ENCODE peak calls at places on chromosomes 11 and 22, in seven cellular contexts. One of them, this sample, is unnamed.

GRCh38 chr22:22141771-22142591 is 102.6 kb upstream of the VPREB1 start:
- DNase-seq in HL-60: no peak
- DNase-seq in upper lobe of left lung: no peak
- DNase-seq in transverse colon: no peak
- DNase-seq in K562: peak; percentile 59
- DNase-seq in GM23338: no peak
- DNase-seq in HCT116: no peak
- DNase-seq in this sample: no peak

GRCh38 chr11:117188620-117189081 is 10.1 kb downstream of the SIDT2 start:
- DNase-seq in HL-60: no peak
- DNase-seq in upper lobe of left lung: no peak
- DNase-seq in transverse colon: no peak
- DNase-seq in K562: no peak
- DNase-seq in GM23338: no peak
- DNase-seq in HCT116: no peak
- DNase-seq in this sample: no peak

GRCh38 chr11:122785156-122785605 is 53.1 kb upstream of the CRTAM start:
- DNase-seq in HL-60: no peak
- DNase-seq in upper lobe of left lung: no peak
- DNase-seq in transverse colon: no peak
- DNase-seq in K562: no peak
- DNase-seq in GM23338: no peak
- DNase-seq in HCT116: no peak
- DNase-seq in this sample: no peak

GRCh38 chr11:57217053-57217452 is 20.0 kb downstream of the APLNR start:
- DNase-seq in HL-60: no peak
- DNase-seq in upper lobe of left lung: no peak
- DNase-seq in transverse colon: no peak
- DNase-seq in K562: no peak
- DNase-seq in GM23338: no peak
- DNase-seq in HCT116: no peak
- DNase-seq in this sample: no peak

GRCh38 chr11:10828407-10828806 is 19.7 kb upstream of the EIF4G2 start:
- DNase-seq in HL-60: no peak
- DNase-seq in upper lobe of left lung: no peak
- DNase-seq in transverse colon: no peak
- DNase-seq in K562: no peak
- DNase-seq in GM23338: no peak
- DNase-seq in HCT116: no peak
- DNase-seq in this sample: no peak

GRCh38 chr11:114077482-114078305 is 18.2 kb downstream of the ZBTB16 start:
- DNase-seq in HL-60: peak; percentile 75
- DNase-seq in upper lobe of left lung: no peak
- DNase-seq in transverse colon: peak; percentile 51
- DNase-seq in K562: no peak
- DNase-seq in GM23338: no peak
- DNase-seq in HCT116: no peak
- DNase-seq in this sample: no peak

GRCh38 chr11:2930705-2931415 is 1.6 kb upstream of the PHLDA2 start:
- DNase-seq in HL-60: peak; percentile 55
- DNase-seq in upper lobe of left lung: peak; percentile 91
- DNase-seq in transverse colon: peak; percentile 93
- DNase-seq in K562: peak; percentile 70
- DNase-seq in GM23338: peak; percentile 94
- DNase-seq in HCT116: peak; percentile 86
- DNase-seq in this sample: no peak

GRCh38 chr22:24177456-24177855 is 3.8 kb upstream of the SUSD2 start:
- DNase-seq in HL-60: no peak
- DNase-seq in upper lobe of left lung: peak; percentile 61
- DNase-seq in transverse colon: no peak
- DNase-seq in K562: no peak
- DNase-seq in GM23338: no peak
- DNase-seq in HCT116: no peak
- DNase-seq in this sample: no peak

GRCh38 chr11:61966673-61967176 is 709 bp downstream of the FTH1 start:
- DNase-seq in HL-60: no peak
- DNase-seq in upper lobe of left lung: no peak
- DNase-seq in transverse colon: no peak
- DNase-seq in K562: peak; percentile 81
- DNase-seq in GM23338: peak; percentile 30
- DNase-seq in HCT116: no peak
- DNase-seq in this sample: no peak

GRCh38 chr11:119823077-119823476 is 94.1 kb upstream of the NECTIN1 start:
- DNase-seq in HL-60: no peak
- DNase-seq in upper lobe of left lung: no peak
- DNase-seq in transverse colon: no peak
- DNase-seq in K562: no peak
- DNase-seq in GM23338: no peak
- DNase-seq in HCT116: no peak
- DNase-seq in this sample: no peak
- TF ChIP-seq POLR2AphosphoS5 in HL-60: no peak
- TF ChIP-seq POLR2AphosphoS5 in upper lobe of left lung: no peak
- TF ChIP-seq POLR2AphosphoS5 in transverse colon: no peak
- TF ChIP-seq POLR2AphosphoS5 in K562: no peak
- TF ChIP-seq POLR2AphosphoS5 in GM23338: no peak
- TF ChIP-seq POLR2AphosphoS5 in HCT116: no peak
- TF ChIP-seq POLR2AphosphoS5 in this sample: no peak

GRCh38 chr11:120102862-120103118 is 35.1 kb downstream of the TRIM29 start:
- DNase-seq in HL-60: no peak
- DNase-seq in upper lobe of left lung: no peak
- DNase-seq in transverse colon: no peak
- DNase-seq in K562: no peak
- DNase-seq in GM23338: no peak
- DNase-seq in HCT116: no peak
- DNase-seq in this sample: no peak

GRCh38 chr11:120105576-120105975 is 32.3 kb downstream of the TRIM29 start:
- DNase-seq in HL-60: no peak
- DNase-seq in upper lobe of left lung: no peak
- DNase-seq in transverse colon: no peak
- DNase-seq in K562: no peak
- DNase-seq in GM23338: no peak
- DNase-seq in HCT116: no peak
- DNase-seq in this sample: no peak

GRCh38 chr11:120102050-120102861 is 35.7 kb downstream of the TRIM29 start:
- DNase-seq in HL-60: no peak
- DNase-seq in upper lobe of left lung: no peak
- DNase-seq in transverse colon: no peak
- DNase-seq in K562: no peak
- DNase-seq in GM23338: no peak
- DNase-seq in HCT116: no peak
- DNase-seq in this sample: no peak

GRCh38 chr11:120106354-120106753 is 31.6 kb downstream of the TRIM29 start:
- DNase-seq in HL-60: no peak
- DNase-seq in upper lobe of left lung: no peak
- DNase-seq in transverse colon: no peak
- DNase-seq in K562: no peak
- DNase-seq in GM23338: no peak
- DNase-seq in HCT116: no peak
- DNase-seq in this sample: no peak

GRCh38 chr11:120104041-120104440 is 33.9 kb downstream of the TRIM29 start:
- DNase-seq in HL-60: no peak
- DNase-seq in upper lobe of left lung: no peak
- DNase-seq in transverse colon: no peak
- DNase-seq in K562: no peak
- DNase-seq in GM23338: no peak
- DNase-seq in HCT116: no peak
- DNase-seq in this sample: no peak
- H3K4me3 ChIP-seq in HL-60: no peak overlapping the region
- H3K4me3 ChIP-seq in upper lobe of left lung: no peak overlapping the region
- H3K4me3 ChIP-seq in transverse colon: no peak overlapping the region
- H3K4me3 ChIP-seq in K562: no peak overlapping the region
- H3K4me3 ChIP-seq in GM23338: no peak overlapping the region
- H3K4me3 ChIP-seq in HCT116: no peak overlapping the region
- H3K4me3 ChIP-seq in this sample: no peak overlapping the region

GRCh38 chr11:128456566-128457268 is 130.6 kb downstream of the ETS1 start:
- DNase-seq in HL-60: no peak
- DNase-seq in upper lobe of left lung: no peak
- DNase-seq in transverse colon: no peak
- DNase-seq in K562: no peak
- DNase-seq in GM23338: no peak
- DNase-seq in HCT116: no peak
- DNase-seq in this sample: peak; percentile 50
- TF ChIP-seq POLR2AphosphoS5 in HL-60: no peak
- TF ChIP-seq POLR2AphosphoS5 in upper lobe of left lung: no peak
- TF ChIP-seq POLR2AphosphoS5 in transverse colon: no peak
- TF ChIP-seq POLR2AphosphoS5 in K562: no peak
- TF ChIP-seq POLR2AphosphoS5 in GM23338: no peak
- TF ChIP-seq POLR2AphosphoS5 in HCT116: no peak
- TF ChIP-seq POLR2AphosphoS5 in this sample: peak; percentile 6

GRCh38 chr11:130865091-130865771 is 51.0 kb downstream of the SNX19 start:
- DNase-seq in HL-60: no peak
- DNase-seq in upper lobe of left lung: peak; percentile 26
- DNase-seq in transverse colon: no peak
- DNase-seq in K562: no peak
- DNase-seq in GM23338: peak; percentile 54
- DNase-seq in HCT116: no peak
- DNase-seq in this sample: peak; percentile 83

GRCh38 chr11:130861283-130861682 is 55.0 kb downstream of the SNX19 start:
- DNase-seq in HL-60: no peak
- DNase-seq in upper lobe of left lung: peak; percentile 76
- DNase-seq in transverse colon: no peak
- DNase-seq in K562: no peak
- DNase-seq in GM23338: no peak
- DNase-seq in HCT116: no peak
- DNase-seq in this sample: no peak

GRCh38 chr11:130865772-130866114 is 50.5 kb downstream of the SNX19 start:
- DNase-seq in HL-60: no peak
- DNase-seq in upper lobe of left lung: no peak
- DNase-seq in transverse colon: no peak
- DNase-seq in K562: no peak
- DNase-seq in GM23338: no peak
- DNase-seq in HCT116: no peak
- DNase-seq in this sample: peak; percentile 79

GRCh38 chr11:130859896-130860295 is 56.4 kb downstream of the SNX19 start:
- DNase-seq in HL-60: no peak
- DNase-seq in upper lobe of left lung: no peak
- DNase-seq in transverse colon: no peak
- DNase-seq in K562: no peak
- DNase-seq in GM23338: no peak
- DNase-seq in HCT116: no peak
- DNase-seq in this sample: no peak

GRCh38 chr11:130861902-130862552 is 54.3 kb downstream of the SNX19 start:
- DNase-seq in HL-60: peak; percentile 84
- DNase-seq in upper lobe of left lung: peak; percentile 94
- DNase-seq in transverse colon: peak; percentile 92
- DNase-seq in K562: peak; percentile 81
- DNase-seq in GM23338: peak; percentile 97
- DNase-seq in HCT116: peak; percentile 90
- DNase-seq in this sample: peak; percentile 96
- H3K4me3 ChIP-seq in HL-60: no peak overlapping the region
- H3K4me3 ChIP-seq in upper lobe of left lung: no peak overlapping the region
- H3K4me3 ChIP-seq in transverse colon: no peak overlapping the region
- H3K4me3 ChIP-seq in K562: no peak overlapping the region
- H3K4me3 ChIP-seq in GM23338: peak overlapping the region; percentile 30
- H3K4me3 ChIP-seq in HCT116: no peak overlapping the region
- H3K4me3 ChIP-seq in this sample: peak overlapping the region; percentile 28

GRCh38 chr11:130388607-130389205 is 39.7 kb downstream of the ADAMTS8 start:
- DNase-seq in HL-60: no peak
- DNase-seq in upper lobe of left lung: no peak
- DNase-seq in transverse colon: no peak
- DNase-seq in K562: no peak
- DNase-seq in GM23338: no peak
- DNase-seq in HCT116: no peak
- DNase-seq in this sample: no peak

GRCh38 chr11:130390071-130390758 is 38.2 kb downstream of the ADAMTS8 start:
- DNase-seq in HL-60: no peak
- DNase-seq in upper lobe of left lung: no peak
- DNase-seq in transverse colon: no peak
- DNase-seq in K562: peak; percentile 16
- DNase-seq in GM23338: peak; percentile 55
- DNase-seq in HCT116: peak; percentile 24
- DNase-seq in this sample: no peak

GRCh38 chr11:130396965-130397364 is 31.4 kb downstream of the ADAMTS8 start:
- DNase-seq in HL-60: no peak
- DNase-seq in upper lobe of left lung: no peak
- DNase-seq in transverse colon: no peak
- DNase-seq in K562: no peak
- DNase-seq in GM23338: no peak
- DNase-seq in HCT116: no peak
- DNase-seq in this sample: no peak

GRCh38 chr11:130389315-130389935 is 39.0 kb downstream of the ADAMTS8 start:
- DNase-seq in HL-60: no peak
- DNase-seq in upper lobe of left lung: no peak
- DNase-seq in transverse colon: peak; percentile 63
- DNase-seq in K562: no peak
- DNase-seq in GM23338: no peak
- DNase-seq in HCT116: no peak
- DNase-seq in this sample: no peak

DNA sequence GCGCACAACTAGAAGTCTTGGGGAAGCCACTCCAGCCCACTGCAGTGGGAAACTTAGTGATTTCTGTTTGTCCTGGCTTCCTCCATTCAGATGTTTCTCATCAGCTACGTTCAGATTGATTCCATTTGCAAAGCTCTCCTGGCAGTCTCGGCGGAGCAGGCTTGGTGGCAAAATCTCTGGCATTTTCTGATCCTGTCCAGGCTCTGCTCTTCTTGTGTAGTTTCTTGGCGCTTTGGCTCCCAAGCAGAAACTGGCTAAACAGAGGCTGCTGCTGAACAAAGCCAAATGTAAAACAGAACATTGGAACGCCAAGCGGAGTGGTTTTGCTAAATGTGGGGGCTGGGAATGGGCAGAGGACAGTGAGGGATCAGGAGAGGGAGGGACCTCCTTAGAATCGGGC is 36.7 kb downstream of the ADAMTS8 start:
- DNase-seq in HL-60: no peak
- DNase-seq in upper lobe of left lung: no peak
- DNase-seq in transverse colon: no peak
- DNase-seq in K562: no peak
- DNase-seq in GM23338: no peak
- DNase-seq in HCT116: no peak
- DNase-seq in this sample: no peak
- TF ChIP-seq POLR2AphosphoS5 in HL-60: no peak
- TF ChIP-seq POLR2AphosphoS5 in upper lobe of left lung: no peak
- TF ChIP-seq POLR2AphosphoS5 in transverse colon: peak; percentile 66
- TF ChIP-seq POLR2AphosphoS5 in K562: no peak
- TF ChIP-seq POLR2AphosphoS5 in GM23338: no peak
- TF ChIP-seq POLR2AphosphoS5 in HCT116: no peak
- TF ChIP-seq POLR2AphosphoS5 in this sample: peak; percentile 72

This sample was measured in esophagus muscularis mucosa.